ENCODE peak calls at places on chromosomes 11 and 22, in four cellular contexts. J is K562, Q is HCT116, Y is SK-N-SH. X is an unnamed sample.
A peak's percentile ranks its signal among the peaks of the same experiment; 100 is the strongest.

GRCh38 chr11:122981388-122982264 is at the start of gene BSX:
- DNase-seq in J (peak; percentile 75), Q (no peak), Y (no peak), X (peak; percentile 96)

GRCh38 chr11:134025086-134025437 is 43.8 kb upstream of the JAM3 start:
- DNase-seq in J (no peak), Q (no peak), Y (no peak), X (no peak)

GRCh38 chr22:30308518-30309230 is 18.1 kb downstream of the TBC1D10A start:
- DNase-seq in J (no peak), Q (no peak), Y (no peak), X (no peak)

GRCh38 chr22:26364066-26365015 is 64.7 kb upstream of the ASPHD2 start:
- DNase-seq in J (peak; percentile 47), Q (peak; percentile 79), Y (peak; percentile 73), X (no peak)

GRCh38 chr22:47605886-47606285 is 843.4 kb downstream of the TBC1D22A start:
- DNase-seq in J (no peak), Q (no peak), Y (no peak), X (no peak)

GRCh38 chr22:49305215-49305965 is 522.3 kb downstream of the BRD1 start:
- DNase-seq in J (peak; percentile 60), Q (peak; percentile 18), Y (peak; percentile 90), X (no peak)

GRCh38 chr22:46471901-46472721 is 65.3 kb downstream of the CELSR1 start:
- DNase-seq in J (no peak), Q (peak; percentile 59), Y (no peak), X (no peak)

GRCh38 chr11:17406082-17406817 is 17.8 kb upstream of the KCNJ11 start:
- DNase-seq in J (no peak), Q (no peak), Y (no peak), X (no peak)

GRCh38 chr11:122186439-122187080 is 70.5 kb upstream of the BLID start:
- DNase-seq in J (no peak), Q (peak; percentile 73), Y (no peak), X (no peak)

GRCh38 chr11:34613015-34613414 is 7.9 kb upstream of the EHF start:
- DNase-seq in J (no peak), Q (no peak), Y (no peak), X (no peak)

GRCh38 chr11:132187814-132188213 is 817.4 kb downstream of the NTM start:
- DNase-seq in J (no peak), Q (no peak), Y (no peak), X (no peak)

GRCh38 chr22:38843716-38844660 is at the start of gene NPTXR:
- DNase-seq in J (peak; percentile 78), Q (no peak), Y (peak; percentile 90), X (peak; percentile 60)

GRCh38 chr22:30224161-30224857 is 22.2 kb downstream of the LIF start:
- DNase-seq in J (no peak), Q (peak; percentile 89), Y (no peak), X (no peak)

GRCh38 chr22:19942886-19943664 is 1.5 kb upstream of the TXNRD2 start:
- DNase-seq in J (peak; percentile 72), Q (no peak), Y (no peak), X (peak; percentile 44)

GRCh38 chr11:59358020-59358419 is 675 bp upstream of the OR5AN1 start:
- DNase-seq in J (no peak), Q (no peak), Y (no peak), X (no peak)

GRCh38 chr11:59560290-59560701 is 49.0 kb downstream of the OR4D9 start:
- DNase-seq in J (peak; percentile 45), Q (peak; percentile 85), Y (peak; percentile 64), X (peak; percentile 86)

GRCh38 chr11:130655308-130655707 is 206.9 kb downstream of the ADAMTS15 start:
- DNase-seq in J (no peak), Q (no peak), Y (no peak), X (no peak)

GRCh38 chr11:29159552-29160465 is 857.0 kb downstream of the KCNA4 start:
- DNase-seq in J (peak; percentile 6), Q (peak; percentile 31), Y (peak; percentile 10), X (peak; percentile 75)

GRCh38 chr22:22711532-22711913 is 67.1 kb downstream of the GGTLC2 start:
- DNase-seq in J (no peak), Q (no peak), Y (no peak), X (no peak)

GRCh38 chr11:126476256-126476970 is 120.9 kb downstream of the ST3GAL4 start:
- DNase-seq in J (no peak), Q (no peak), Y (peak; percentile 67), X (no peak)

GRCh38 chr11:129896062-129896461 is 684 bp upstream of the NFRKB start:
- DNase-seq in J (peak; percentile 16), Q (no peak), Y (peak; percentile 20), X (no peak)

GRCh38 chr22:46674906-46675305 is 54.7 kb downstream of the GRAMD4 start:
- DNase-seq in J (no peak), Q (no peak), Y (no peak), X (no peak)

GRCh38 chr11:9605742-9606141 is 32.3 kb downstream of the WEE1 start:
- DNase-seq in J (no peak), Q (no peak), Y (no peak), X (no peak)

GRCh38 chr11:118845369-118845768 is 38.3 kb upstream of the CXCR5 start:
- DNase-seq in J (peak; percentile 39), Q (no peak), Y (no peak), X (no peak)

GRCh38 chr11:697811-698311 is 2.2 kb downstream of the TMEM80 start:
- DNase-seq in J (no peak), Q (no peak), Y (no peak), X (no peak)
- TF ChIP-seq JUND in J (no peak), Q (no peak), Y (no peak), X (no peak)

GRCh38 chr22:41480397-41480735 is 11.4 kb downstream of the ACO2 start:
- DNase-seq in J (no peak), Q (no peak), Y (no peak), X (no peak)
- TF ChIP-seq JUND in J (no peak), Q (no peak), Y (no peak), X (no peak)

GRCh38 chr11:65131417-65131776 is 2.9 kb downstream of the SYVN1 start:
- DNase-seq in J (no peak), Q (no peak), Y (no peak), X (no peak)

GRCh38 chr11:65131895-65132237 is 2.5 kb downstream of the SYVN1 start:
- DNase-seq in J (no peak), Q (no peak), Y (no peak), X (no peak)

GRCh38 chr11:65132988-65133700 is 1.2 kb downstream of the SYVN1 start:
- DNase-seq in J (peak; percentile 71), Q (peak; percentile 64), Y (peak; percentile 62), X (peak; percentile 78)

GRCh38 chr11:65133724-65134123 is 595 bp downstream of the SYVN1 start:
- DNase-seq in J (no peak), Q (no peak), Y (no peak), X (no peak)

DNA sequence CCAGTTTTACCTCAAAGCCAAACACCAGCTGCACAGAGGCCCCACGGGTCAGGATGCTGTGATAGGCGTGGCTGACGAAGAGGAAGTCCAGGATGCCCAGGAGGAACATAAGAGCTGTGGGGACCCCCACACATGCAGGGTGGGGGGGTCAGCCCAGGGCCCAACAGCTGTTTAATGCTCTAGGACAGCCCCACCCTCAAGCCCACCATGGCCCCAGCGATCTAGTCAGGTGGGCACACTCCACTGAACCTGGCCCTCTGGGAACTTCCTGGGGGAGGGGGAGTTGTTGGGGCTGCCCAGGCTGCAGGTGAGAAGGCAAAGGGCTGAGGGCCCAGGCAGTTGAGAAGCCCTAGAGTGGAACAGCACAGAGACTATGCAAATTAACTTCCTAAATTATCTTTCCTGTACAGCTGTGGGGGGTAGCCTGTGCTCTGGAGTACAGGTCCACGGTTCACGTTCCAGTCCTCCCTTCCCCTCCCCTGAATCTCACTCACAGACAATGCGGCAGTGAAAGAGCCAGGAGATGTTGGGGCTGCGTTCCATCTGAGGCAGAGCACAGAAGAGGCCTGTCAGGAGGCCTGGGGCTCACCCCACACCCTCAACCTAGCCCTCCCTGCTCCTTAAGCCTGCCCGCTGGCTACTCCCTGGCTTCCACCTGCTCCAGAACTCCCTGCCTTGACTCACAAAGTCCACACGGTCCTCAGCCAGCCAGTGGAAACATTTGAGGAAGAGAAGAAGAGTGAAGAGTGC is 1.9 kb downstream of the SYVN1 start:
- DNase-seq in J (no peak), Q (no peak), Y (no peak), X (no peak)
- TF ChIP-seq JUND in J (no peak), Q (no peak), Y (no peak), X (no peak)

GRCh38 chr11:70544774-70545625 is 146.7 kb downstream of the CTTN start:
- DNase-seq in J (no peak), Q (no peak), Y (no peak), X (no peak)

GRCh38 chr11:70545626-70545945 is 147.3 kb downstream of the CTTN start:
- DNase-seq in J (no peak), Q (no peak), Y (no peak), X (no peak)

GRCh38 chr11:70542811-70543210 is 144.5 kb downstream of the CTTN start:
- DNase-seq in J (no peak), Q (no peak), Y (no peak), X (no peak)

GRCh38 chr11:70543611-70544010 is 145.3 kb downstream of the CTTN start:
- DNase-seq in J (no peak), Q (no peak), Y (no peak), X (no peak)

GRCh38 chr11:70544067-70544773 is 145.9 kb downstream of the CTTN start:
- DNase-seq in J (no peak), Q (no peak), Y (no peak), X (no peak)
- TF ChIP-seq JUND in J (no peak), Q (no peak), Y (no peak), X (no peak)

GRCh38 chr11:93326681-93327080 is 3.9 kb upstream of the DEUP1 start:
- DNase-seq in J (peak; percentile 16), Q (no peak), Y (no peak), X (no peak)
- TF ChIP-seq JUND in J (no peak), Q (no peak), Y (no peak), X (no peak)

GRCh38 chr11:76631566-76632308 is 38.8 kb downstream of the LRRC32 start:
- DNase-seq in J (no peak), Q (no peak), Y (no peak), X (no peak)
- TF ChIP-seq JUND in J (no peak), Q (no peak), Y (no peak), X (no peak)

DNA sequence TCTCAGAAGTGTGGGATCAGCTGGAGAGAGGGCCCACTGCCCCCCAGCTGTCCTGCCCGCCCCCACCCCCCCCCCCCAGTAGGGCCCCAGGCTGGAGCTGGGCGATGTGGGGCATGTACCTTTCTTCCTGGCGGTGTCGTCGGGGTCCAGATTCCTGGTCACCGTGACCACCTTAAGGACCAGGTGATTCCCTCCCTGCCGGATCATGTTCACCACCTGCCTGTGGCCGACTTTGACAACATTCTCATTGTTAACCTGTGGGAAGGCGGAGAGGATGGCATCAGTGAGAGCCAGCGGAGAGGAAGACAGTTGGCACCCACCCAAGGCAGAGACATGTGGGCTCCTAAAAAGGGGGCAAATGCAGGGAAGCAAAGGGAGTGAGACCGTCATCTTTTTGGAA is 104.3 kb downstream of the CTTN start:
- DNase-seq in J (no peak), Q (no peak), Y (no peak), X (no peak)
- TF ChIP-seq JUND in J (no peak), Q (no peak), Y (no peak), X (no peak)